ENCODE peak calls at places on chromosomes 13 and 19, in seven cellular contexts. X, Q, P, C, A, R and U are unnamed samples.

GRCh38 chr19:42270346-42271044 is 1.4 kb downstream of the CIC start:
- DNase-seq in X (no peak), Q (peak), P (peak), C (peak), A (peak), R (peak), U (peak)

GRCh38 chr13:99373436-99373835 is 66.2 kb upstream of the GPR183 start:
- DNase-seq in X (no peak), Q (no peak), P (no peak), C (peak), A (no peak), R (no peak), U (no peak)

GRCh38 chr13:48567521-48568331 is 34.8 kb upstream of the RCBTB2 start:
- DNase-seq in X (no peak), Q (no peak), P (no peak), C (no peak), A (peak), R (peak), U (no peak)

GRCh38 chr19:49431330-49431749 is 6.2 kb downstream of the GFY start:
- DNase-seq in X (no peak), Q (no peak), P (no peak), C (no peak), A (no peak), R (no peak), U (no peak)

GRCh38 chr13:65762015-65762414 is 1468.1 kb downstream of the PCDH9 start:
- DNase-seq in X (no peak), Q (no peak), P (no peak), C (no peak), A (no peak), R (no peak), U (no peak)

GRCh38 chr19:54551293-54551692 is 22.3 kb upstream of the LILRA2 start:
- DNase-seq in X (no peak), Q (no peak), P (no peak), C (peak), A (no peak), R (no peak), U (no peak)

GRCh38 chr19:46983097-46983496 is 36.5 kb upstream of the NPAS1 start:
- DNase-seq in X (no peak), Q (no peak), P (no peak), C (no peak), A (no peak), R (no peak), U (no peak)

GRCh38 chr13:110017379-110017778 is 231.0 kb upstream of the IRS2 start:
- DNase-seq in X (no peak), Q (no peak), P (peak), C (no peak), A (no peak), R (peak), U (no peak)

GRCh38 chr13:47287291-47287751 is 390.5 kb upstream of the HTR2A start:
- DNase-seq in X (no peak), Q (no peak), P (no peak), C (no peak), A (no peak), R (peak), U (no peak)

GRCh38 chr19:2051771-2052704 is 994 bp upstream of the MKNK2 start:
- DNase-seq in X (no peak), Q (no peak), P (peak), C (peak), A (peak), R (peak), U (peak)

GRCh38 chr13:96817336-96817941 is 176.8 kb downstream of the OXGR1 start:
- DNase-seq in X (no peak), Q (no peak), P (peak), C (no peak), A (no peak), R (no peak), U (no peak)

GRCh38 chr13:75135325-75135825 is 346.6 kb downstream of the TBC1D4 start:
- DNase-seq in X (peak), Q (no peak), P (no peak), C (no peak), A (no peak), R (peak), U (no peak)

GRCh38 chr13:48728876-48729275 is 75.1 kb downstream of the CYSLTR2 start:
- DNase-seq in X (no peak), Q (no peak), P (no peak), C (no peak), A (no peak), R (no peak), U (no peak)

GRCh38 chr13:20425819-20426219 is 99.8 kb downstream of the CRYL1 start:
- DNase-seq in X (no peak), Q (no peak), P (no peak), C (no peak), A (no peak), R (no peak), U (no peak)

GRCh38 chr13:43815204-43815603 is 28.4 kb upstream of the ENOX1 start:
- DNase-seq in X (peak), Q (no peak), P (no peak), C (no peak), A (peak), R (peak), U (no peak)

GRCh38 chr13:109684836-109685602 is 101.4 kb downstream of the IRS2 start:
- DNase-seq in X (no peak), Q (no peak), P (peak), C (no peak), A (peak), R (no peak), U (peak)

GRCh38 chr19:50739841-50740426 is 16.8 kb downstream of the CLEC11A start:
- DNase-seq in X (no peak), Q (no peak), P (no peak), C (no peak), A (no peak), R (no peak), U (no peak)

GRCh38 chr13:102405499-102406079 is 3.7 kb upstream of the FGF14 start:
- DNase-seq in X (no peak), Q (no peak), P (no peak), C (no peak), A (no peak), R (peak), U (no peak)

GRCh38 chr19:43618921-43619261 is 538 bp downstream of the ZNF428 start:
- DNase-seq in X (peak), Q (no peak), P (no peak), C (peak), A (no peak), R (no peak), U (no peak)

GRCh38 chr19:10454267-10454666 is 33.9 kb downstream of the PDE4A start:
- DNase-seq in X (no peak), Q (no peak), P (no peak), C (no peak), A (no peak), R (peak), U (no peak)

GRCh38 chr19:42053037-42053935 is 16.7 kb downstream of the GRIK5 start:
- DNase-seq in X (no peak), Q (no peak), P (no peak), C (no peak), A (no peak), R (no peak), U (no peak)

GRCh38 chr13:35512271-35512920 is 35.9 kb upstream of the MAB21L1 start:
- DNase-seq in X (peak), Q (no peak), P (no peak), C (no peak), A (no peak), R (peak), U (peak)

GRCh38 chr19:8811315-8812172 is 20.6 kb downstream of the ZNF558 start:
- DNase-seq in X (no peak), Q (no peak), P (no peak), C (no peak), A (no peak), R (peak), U (no peak)

GRCh38 chr13:95624020-95624419 is 20.5 kb downstream of the DZIP1 start:
- DNase-seq in X (no peak), Q (no peak), P (peak), C (no peak), A (no peak), R (peak), U (no peak)

GRCh38 chr13:37313383-37313782 is 207.9 kb upstream of the CSNK1A1L start:
- DNase-seq in X (peak), Q (no peak), P (no peak), C (no peak), A (no peak), R (peak), U (no peak)

GRCh38 chr19:40594251-40594650 is 6.9 kb upstream of the LTBP4 start:
- DNase-seq in X (no peak), Q (no peak), P (no peak), C (no peak), A (no peak), R (peak), U (no peak)

GRCh38 chr19:46381746-46382345 is 31.5 kb downstream of the CCDC8 start:
- DNase-seq in X (no peak), Q (no peak), P (no peak), C (no peak), A (no peak), R (no peak), U (no peak)

GRCh38 chr13:97435794-97436193 is 1.8 kb downstream of the RAP2A start:
- DNase-seq in X (no peak), Q (no peak), P (no peak), C (no peak), A (no peak), R (peak), U (no peak)

GRCh38 chr19:16303755-16304154 is 20.9 kb upstream of the KLF2 start:
- DNase-seq in X (no peak), Q (no peak), P (no peak), C (no peak), A (no peak), R (peak), U (peak)